ENCODE peak calls at places on chromosomes 12 and 14, in eight cellular contexts. B, E, F, X, A, H, V and R are unnamed samples.

GRCh38 chr12:5442251-5443006 is 10.5 kb downstream of the NTF3 start:
- DNase-seq in H (no peak), A (no peak), E (no peak), X (peak), F (no peak), V (no peak), B (peak), R (no peak)

GRCh38 chr12:129681151-129681550 is 222.7 kb downstream of the TMEM132D start:
- DNase-seq in F (no peak), E (no peak), H (no peak), A (no peak), B (no peak), V (no peak), X (no peak), R (no peak)

GRCh38 chr12:71014180-71014785 is 93.7 kb upstream of the PTPRR start:
- DNase-seq in B (no peak), A (no peak), X (no peak), H (no peak), V (no peak), F (no peak), E (no peak), R (no peak)

GRCh38 chr14:89304972-89305703 is 111.9 kb downstream of the FOXN3 start:
- DNase-seq in X (peak), E (no peak), A (peak), B (no peak), H (peak), F (no peak), V (peak), R (no peak)

GRCh38 chr12:14961466-14962155 is at the start of gene ARHGDIB:
- DNase-seq in V (peak), X (no peak), F (peak), H (no peak), A (peak), E (peak), B (no peak), R (no peak)

GRCh38 chr14:93132472-93133065 is 16.8 kb upstream of the ITPK1 start:
- DNase-seq in B (peak), A (no peak), X (peak), E (no peak), F (no peak), V (peak), H (peak), R (no peak)

GRCh38 chr12:25436206-25436912 is 116.7 kb downstream of the LMNTD1 start:
- DNase-seq in X (peak), H (peak), E (no peak), A (peak), B (peak), V (peak), F (peak), R (no peak)

GRCh38 chr14:34063042-34063441 is 112.2 kb upstream of the EGLN3 start:
- DNase-seq in H (no peak), F (no peak), X (no peak), V (no peak), E (no peak), B (no peak), A (no peak), R (no peak)

GRCh38 chr12:55815473-55815872 is 2.1 kb downstream of the SARNP start:
- DNase-seq in B (no peak), A (no peak), V (no peak), H (no peak), X (no peak), F (no peak), E (no peak), R (no peak)

GRCh38 chr12:57621497-57622292 is 10.5 kb downstream of the ARHGEF25 start:
- DNase-seq in X (peak), H (peak), E (peak), V (peak), A (no peak), F (peak), B (peak), R (peak)

GRCh38 chr12:100953677-100954076 is 159.1 kb downstream of the ANO4 start:
- DNase-seq in V (no peak), X (no peak), H (no peak), F (no peak), A (no peak), B (no peak), E (no peak), R (no peak)

GRCh38 chr12:81866081-81866480 is 106.9 kb upstream of the PPFIA2 start:
- DNase-seq in E (no peak), B (no peak), H (no peak), F (no peak), X (no peak), V (no peak), A (no peak), R (no peak)

GRCh38 chr14:42323426-42323825 is 716.8 kb downstream of the LRFN5 start:
- DNase-seq in E (no peak), B (no peak), H (no peak), F (no peak), A (no peak), V (no peak), X (no peak), R (no peak)

GRCh38 chr12:23193552-23193951 is 568.6 kb downstream of the ETNK1 start:
- DNase-seq in H (no peak), X (no peak), A (no peak), E (no peak), V (no peak), B (no peak), F (no peak), R (no peak)

GRCh38 chr12:27163048-27163715 is 80.8 kb upstream of the C12orf71 start:
- DNase-seq in V (no peak), X (peak), E (no peak), B (no peak), A (no peak), H (peak), F (no peak), R (no peak)

GRCh38 chr14:57686317-57686716 is 179.6 kb downstream of the SLC35F4 start:
- DNase-seq in H (no peak), E (no peak), A (no peak), X (no peak), B (no peak), V (no peak), F (peak), R (no peak)

GRCh38 chr14:94621358-94622134 is 9.4 kb downstream of the SERPINA3 start:
- DNase-seq in B (no peak), F (no peak), E (no peak), H (no peak), V (no peak), X (no peak), A (no peak), R (no peak)

GRCh38 chr12:51889216-51890134 is 1.6 kb downstream of the ANKRD33 start:
- DNase-seq in A (no peak), F (no peak), B (no peak), H (peak), E (no peak), X (no peak), V (peak), R (peak)

GRCh38 chr12:6367065-6367968 is 8.0 kb downstream of the SCNN1A start:
- DNase-seq in F (no peak), A (peak), E (no peak), X (no peak), H (peak), B (no peak), V (peak), R (no peak)

GRCh38 chr12:12741705-12742104 is 24.5 kb downstream of the CDKN1B start:
- DNase-seq in B (no peak), V (no peak), H (no peak), A (no peak), E (no peak), X (no peak), F (no peak), R (no peak)

GRCh38 chr14:74593241-74593985 is 18.6 kb downstream of the LTBP2 start:
- DNase-seq in E (no peak), X (no peak), F (peak), B (no peak), H (no peak), A (no peak), V (no peak), R (no peak)

GRCh38 chr12:4106617-4107016 is 166.9 kb upstream of the CCND2 start:
- DNase-seq in B (no peak), V (no peak), A (no peak), X (no peak), H (no peak), E (peak), F (no peak), R (no peak)

GRCh38 chr14:29039171-29039570 is 272.6 kb downstream of the FOXG1 start:
- DNase-seq in X (peak), V (no peak), F (no peak), B (no peak), H (no peak), E (no peak), A (no peak), R (no peak)

GRCh38 chr12:63206908-63207307 is 55.9 kb upstream of the AVPR1A start:
- DNase-seq in H (no peak), E (no peak), F (peak), A (no peak), V (no peak), B (no peak), X (peak), R (no peak)

GRCh38 chr14:21894003-21894897 is 220.6 kb upstream of the OR4E1 start:
- DNase-seq in B (no peak), H (no peak), V (peak), X (no peak), E (no peak), F (peak), A (no peak), R (no peak)

GRCh38 chr12:130498589-130499385 is 161.1 kb downstream of the PIWIL1 start:
- DNase-seq in V (no peak), X (no peak), H (no peak), B (no peak), F (peak), A (no peak), E (no peak), R (no peak)

GRCh38 chr14:45650754-45651153 is 397.8 kb upstream of the MIS18BP1 start:
- DNase-seq in E (no peak), B (no peak), A (no peak), H (no peak), V (no peak), F (no peak), X (no peak), R (no peak)

GRCh38 chr12:26114720-26115406 is 10.0 kb downstream of the BHLHE41 start:
- DNase-seq in B (no peak), A (no peak), X (no peak), F (no peak), V (no peak), E (no peak), H (no peak), R (no peak)

DNA sequence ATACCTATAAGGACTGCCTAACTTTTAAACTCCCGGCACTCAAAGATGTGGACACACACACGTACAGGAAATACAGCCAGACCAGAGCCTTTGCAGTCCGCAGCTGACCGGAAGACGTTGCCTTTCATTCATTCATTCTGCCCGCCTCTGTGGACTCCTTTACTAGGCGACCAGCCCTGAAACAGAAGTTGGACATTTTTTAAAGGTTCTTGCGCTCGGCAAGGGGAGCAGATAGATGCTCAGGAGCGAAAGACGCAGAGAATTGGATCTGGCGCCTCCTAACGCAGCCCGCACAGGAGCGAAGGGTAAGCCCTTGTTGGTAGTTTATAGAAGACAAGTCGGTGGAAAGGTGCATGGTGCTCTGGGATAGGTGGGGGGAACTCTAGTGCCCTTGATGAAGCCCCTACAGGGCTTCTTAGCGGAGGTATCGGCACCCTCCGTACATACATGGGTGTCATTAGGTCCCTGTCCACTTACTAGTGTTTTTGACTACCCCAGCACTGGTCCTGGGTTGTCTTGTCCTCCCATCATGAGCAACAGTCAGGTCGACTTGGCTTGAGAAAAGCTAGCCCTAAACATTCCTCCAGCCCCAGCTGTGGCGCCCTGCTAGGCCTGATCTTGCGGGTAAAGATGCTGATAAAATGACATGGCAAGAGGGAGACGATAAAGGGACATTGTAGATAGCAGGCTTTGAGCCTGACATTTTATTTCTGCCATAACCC is at the start of gene KDM2B:
- DNase-seq in F (peak), B (peak), A (no peak), V (no peak), H (peak), X (peak), E (no peak), R (no peak)
- TF ChIP-seq CTCF in F (no peak), B (no peak), A (peak), V (no peak), H (no peak), X (no peak), E (no peak), R (no peak)

GRCh38 chr12:1800646-1801284 is 19.6 kb upstream of the LRTM2 start:
- DNase-seq in F (peak), V (peak), B (no peak), A (no peak), X (peak), E (no peak), H (peak), R (peak)
- TF ChIP-seq CTCF in F (no peak), V (peak), B (peak), A (peak), X (peak), E (peak), H (peak), R (no peak)

DNA sequence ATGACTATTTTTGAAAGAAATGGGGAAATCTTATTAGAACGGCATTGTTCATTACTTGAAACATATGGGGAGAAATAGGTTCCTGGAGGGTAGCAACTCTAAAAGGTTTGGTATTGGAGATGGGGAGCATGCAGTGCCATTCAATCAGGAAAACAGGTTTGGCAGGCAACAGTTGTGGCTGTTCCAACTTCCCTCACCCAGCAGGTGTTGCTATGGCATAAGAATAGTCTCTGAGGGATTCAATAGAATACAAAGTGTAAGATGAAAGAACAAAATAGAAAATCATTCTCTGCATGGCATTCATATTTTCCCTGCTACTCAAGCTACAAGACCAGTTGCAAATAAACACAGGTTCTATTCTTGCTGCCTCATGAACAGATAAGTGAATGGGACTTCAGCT is 393.3 kb upstream of the RPL10L start:
- DNase-seq in V (no peak), X (no peak), B (no peak), H (no peak), E (peak), F (no peak), A (no peak), R (no peak)
- TF ChIP-seq CTCF in V (no peak), X (no peak), B (no peak), H (no peak), E (no peak), F (no peak), A (no peak), R (no peak)

DNA sequence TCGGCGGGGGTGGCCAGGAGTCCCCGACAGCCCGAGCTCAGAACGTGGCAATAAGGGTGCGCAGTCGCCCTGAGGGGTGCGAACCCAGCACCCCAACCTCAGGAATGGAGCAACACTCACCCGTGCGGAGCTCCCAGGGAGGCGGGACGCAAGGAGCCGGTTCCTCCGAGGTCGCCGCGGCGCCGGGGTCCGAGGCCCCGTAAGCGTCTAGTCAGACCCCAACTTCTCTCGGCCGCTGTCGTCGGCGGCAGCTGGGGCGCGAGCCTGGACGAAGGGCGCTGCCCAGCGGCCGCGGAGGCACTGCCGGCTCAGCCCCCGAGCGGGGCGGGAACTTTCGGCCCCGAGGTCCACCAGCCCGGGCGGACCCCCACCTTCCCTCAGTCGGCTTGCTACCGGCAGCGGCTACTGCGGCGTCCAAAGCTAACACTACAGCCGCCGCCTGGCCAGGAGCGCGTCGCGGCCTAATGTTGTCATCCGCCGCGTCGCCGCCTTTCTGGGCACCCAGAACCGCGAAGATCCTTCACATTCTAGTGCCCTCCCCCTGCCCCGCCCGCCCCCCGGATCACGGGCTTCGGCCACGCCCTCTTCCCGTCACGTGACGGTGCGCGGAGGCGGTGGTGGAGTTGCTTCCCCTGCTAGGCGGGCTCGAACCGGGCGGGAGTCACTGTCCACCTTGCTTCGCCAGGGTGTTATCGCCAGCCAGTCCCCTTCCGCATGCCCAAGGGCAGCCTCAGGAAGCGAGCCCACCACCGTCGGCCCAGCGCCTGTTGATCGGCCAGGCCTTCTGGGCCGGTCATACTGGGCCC is at the start of gene OSBPL8:
- DNase-seq in V (peak), H (peak), X (peak), E (peak), F (peak), B (peak), A (peak), R (peak)
- TF ChIP-seq CTCF in V (peak), H (no peak), X (peak), E (no peak), F (peak), B (peak), A (peak), R (no peak)

GRCh38 chr14:97657609-97658008 is 860.4 kb downstream of the VRK1 start:
- DNase-seq in V (no peak), H (no peak), X (no peak), E (no peak), A (no peak), B (no peak), F (no peak), R (no peak)

GRCh38 chr14:97655169-97655948 is 858.2 kb downstream of the VRK1 start:
- DNase-seq in A (no peak), V (no peak), F (no peak), H (no peak), E (no peak), B (no peak), X (no peak), R (no peak)
- TF ChIP-seq CTCF in A (no peak), V (no peak), F (no peak), H (no peak), E (no peak), B (peak), X (no peak), R (no peak)